ENCODE peak calls at places on chromosome 2, in ten cellular contexts. Z, I, E, M, V, K, P, A, U and O are unnamed samples.

GRCh38 chr2:101509498-101510274 is 34.8 kb upstream of the RFX8 start:
- DNase-seq in Z (no peak), I (no peak), E (no peak), M (no peak), V (no peak), K (no peak), P (no peak), A (no peak), U (no peak), O (no peak)

GRCh38 chr2:217338306-217338916 is 478.5 kb upstream of the TNP1 start:
- DNase-seq in Z (no peak), I (peak), E (no peak), M (no peak), V (no peak), K (no peak), P (peak), A (no peak), U (no peak), O (no peak)

GRCh38 chr2:29393676-29394075 is 278.5 kb downstream of the CLIP4 start:
- DNase-seq in Z (no peak), I (no peak), E (no peak), M (no peak), V (no peak), K (no peak), P (no peak), A (no peak), U (no peak), O (no peak)

GRCh38 chr2:46164581-46165301 is 132.5 kb upstream of the EPAS1 start:
- DNase-seq in Z (peak), I (peak), E (no peak), M (peak), V (peak), K (no peak), P (peak), A (peak), U (no peak), O (no peak)

GRCh38 chr2:7510353-7510752 is 593.1 kb downstream of the RNF144A start:
- DNase-seq in Z (no peak), I (no peak), E (no peak), M (no peak), V (no peak), K (no peak), P (no peak), A (no peak), U (no peak), O (no peak)

GRCh38 chr2:109063326-109063670 is 65.7 kb upstream of the SH3RF3 start:
- DNase-seq in Z (no peak), I (no peak), E (no peak), M (no peak), V (no peak), K (no peak), P (no peak), A (no peak), U (peak), O (no peak)

GRCh38 chr2:53568463-53568862 is 199.1 kb upstream of the CHAC2 start:
- DNase-seq in Z (no peak), I (peak), E (no peak), M (peak), V (no peak), K (no peak), P (no peak), A (no peak), U (no peak), O (no peak)

GRCh38 chr2:60551241-60552095 is 2.0 kb downstream of the BCL11A start:
- DNase-seq in Z (peak), I (peak), E (no peak), M (peak), V (no peak), K (peak), P (no peak), A (no peak), U (no peak), O (no peak)

GRCh38 chr2:100017633-100018032 is 124.8 kb downstream of the AFF3 start:
- DNase-seq in Z (no peak), I (peak), E (no peak), M (no peak), V (no peak), K (no peak), P (peak), A (no peak), U (no peak), O (no peak)

GRCh38 chr2:68060652-68061051 is 2.2 kb downstream of the C1D start:
- DNase-seq in Z (no peak), I (no peak), E (no peak), M (no peak), V (no peak), K (no peak), P (no peak), A (no peak), U (no peak), O (no peak)

GRCh38 chr2:43576983-43577892 is 18.6 kb downstream of the THADA start:
- DNase-seq in Z (peak), I (peak), E (no peak), M (peak), V (peak), K (peak), P (peak), A (peak), U (peak), O (no peak)

GRCh38 chr2:24761866-24762265 is 31.3 kb downstream of the PTRHD1 start:
- DNase-seq in Z (no peak), I (no peak), E (no peak), M (peak), V (no peak), K (no peak), P (no peak), A (no peak), U (no peak), O (no peak)

GRCh38 chr2:173831312-173832229 is 133.6 kb downstream of the SP3 start:
- DNase-seq in Z (peak), I (no peak), E (no peak), M (no peak), V (no peak), K (peak), P (no peak), A (peak), U (no peak), O (no peak)

GRCh38 chr2:42770288-42771131 is 6.6 kb upstream of the OXER1 start:
- DNase-seq in Z (peak), I (peak), E (no peak), M (peak), V (no peak), K (peak), P (no peak), A (peak), U (no peak), O (no peak)

GRCh38 chr2:157439792-157440186 is 4.1 kb downstream of the CYTIP start:
- DNase-seq in Z (no peak), I (no peak), E (no peak), M (no peak), V (peak), K (no peak), P (no peak), A (no peak), U (no peak), O (no peak)

GRCh38 chr2:171723724-171724683 is 36.7 kb downstream of the DYNC1I2 start:
- DNase-seq in Z (peak), I (peak), E (peak), M (peak), V (no peak), K (peak), P (no peak), A (no peak), U (no peak), O (no peak)

GRCh38 chr2:45699032-45699658 is 47.7 kb downstream of the PRKCE start:
- DNase-seq in Z (no peak), I (peak), E (no peak), M (no peak), V (no peak), K (no peak), P (peak), A (peak), U (no peak), O (no peak)

GRCh38 chr2:205954707-205955106 is 131.3 kb downstream of the INO80D start:
- DNase-seq in Z (no peak), I (no peak), E (no peak), M (no peak), V (no peak), K (no peak), P (no peak), A (no peak), U (no peak), O (no peak)

GRCh38 chr2:134432438-134432883 is 178.6 kb downstream of the MGAT5 start:
- DNase-seq in Z (peak), I (no peak), E (no peak), M (no peak), V (no peak), K (no peak), P (no peak), A (no peak), U (no peak), O (no peak)

GRCh38 chr2:202681688-202682205 is 47.0 kb downstream of the FAM117B start:
- DNase-seq in Z (no peak), I (no peak), E (no peak), M (no peak), V (no peak), K (no peak), P (no peak), A (no peak), U (no peak), O (no peak)

GRCh38 chr2:63052411-63053234 is 2.0 kb downstream of the OTX1 start:
- DNase-seq in Z (no peak), I (no peak), E (no peak), M (no peak), V (no peak), K (no peak), P (no peak), A (no peak), U (no peak), O (no peak)

GRCh38 chr2:74481961-74482800 is 617 bp downstream of the CCDC142 start:
- DNase-seq in Z (no peak), I (no peak), E (no peak), M (peak), V (peak), K (peak), P (no peak), A (peak), U (no peak), O (no peak)

GRCh38 chr2:669323-669722 is 7.9 kb downstream of the TMEM18 start:
- DNase-seq in Z (no peak), I (peak), E (no peak), M (peak), V (no peak), K (no peak), P (peak), A (no peak), U (no peak), O (no peak)

GRCh38 chr2:188326669-188327301 is 35.1 kb downstream of the GULP1 start:
- DNase-seq in Z (peak), I (no peak), E (no peak), M (no peak), V (no peak), K (peak), P (no peak), A (no peak), U (no peak), O (no peak)

GRCh38 chr2:6372317-6372903 is 493.3 kb downstream of the CMPK2 start:
- DNase-seq in Z (no peak), I (no peak), E (no peak), M (no peak), V (no peak), K (no peak), P (peak), A (no peak), U (no peak), O (no peak)

GRCh38 chr2:217950401-217950871 is 52.4 kb downstream of the TNS1 start:
- DNase-seq in Z (peak), I (no peak), E (no peak), M (no peak), V (peak), K (no peak), P (no peak), A (no peak), U (no peak), O (no peak)